ENCODE peak calls at places on chromosome 10, in eight cellular contexts. B, T, M, W, U, Z, O and F are unnamed samples. For H3K4me1, the result is how much of the 10 kb centered on the place peaks cover.

GRCh38 chr10:75941181-75941580 is 509.8 kb downstream of the LRMDA start:
- DNase-seq in B (no peak), T (no peak), M (no peak), W (no peak), U (no peak), Z (no peak), O (no peak), F (no peak)

GRCh38 chr10:48589266-48589665 is 15.6 kb downstream of the ARHGAP22 start:
- DNase-seq in B (no peak), T (no peak), M (no peak), W (no peak), U (no peak), Z (no peak), O (no peak), F (no peak)

GRCh38 chr10:4810093-4810492 is 15.9 kb upstream of the AKR1E2 start:
- DNase-seq in B (no peak), T (no peak), M (no peak), W (no peak), U (no peak), Z (no peak), O (no peak), F (no peak)

GRCh38 chr10:104345941-104346340 is 7.7 kb upstream of the ITPRIP start:
- DNase-seq in B (no peak), T (no peak), M (no peak), W (no peak), U (no peak), Z (no peak), O (no peak), F (no peak)

GRCh38 chr10:58637372-58637771 is 124.7 kb downstream of the BICC1 start:
- DNase-seq in B (no peak), T (no peak), M (no peak), W (no peak), U (peak), Z (no peak), O (no peak), F (no peak)

GRCh38 chr10:106795619-106796018 is 368.9 kb downstream of the SORCS1 start:
- DNase-seq in B (peak), T (no peak), M (no peak), W (peak), U (peak), Z (no peak), O (no peak), F (no peak)

GRCh38 chr10:79007037-79007842 is 61.5 kb upstream of the ZMIZ1 start:
- DNase-seq in B (no peak), T (no peak), M (no peak), W (peak), U (no peak), Z (peak), O (no peak), F (no peak)

GRCh38 chr10:62050941-62051433 is 149.5 kb downstream of the ARID5B start:
- DNase-seq in B (no peak), T (peak), M (no peak), W (no peak), U (peak), Z (peak), O (no peak), F (no peak)

GRCh38 chr10:125094826-125095225 is 65.5 kb downstream of the CTBP2 start:
- DNase-seq in B (no peak), T (no peak), M (peak), W (peak), U (no peak), Z (no peak), O (no peak), F (no peak)

GRCh38 chr10:113259841-113260240 is 293.0 kb upstream of the HABP2 start:
- DNase-seq in B (no peak), T (no peak), M (no peak), W (no peak), U (no peak), Z (no peak), O (no peak), F (no peak)

GRCh38 chr10:69229565-69229886 is 9.4 kb downstream of the HKDC1 start:
- DNase-seq in B (no peak), T (no peak), M (no peak), W (no peak), U (no peak), Z (no peak), O (no peak), F (no peak)

GRCh38 chr10:125029584-125030242 is 87.8 kb downstream of the ZRANB1 start:
- DNase-seq in B (no peak), T (no peak), M (no peak), W (no peak), U (no peak), Z (no peak), O (no peak), F (no peak)

GRCh38 chr10:91424016-91424415 is 13.9 kb downstream of the HECTD2 start:
- DNase-seq in B (no peak), T (no peak), M (no peak), W (no peak), U (no peak), Z (no peak), O (no peak), F (no peak)

GRCh38 chr10:34731885-34732701 is 83.0 kb downstream of the PARD3 start:
- DNase-seq in B (no peak), T (no peak), M (no peak), W (no peak), U (no peak), Z (no peak), O (no peak), F (no peak)

GRCh38 chr10:43658227-43658626 is 9.5 kb upstream of the ZNF32 start:
- DNase-seq in B (no peak), T (no peak), M (no peak), W (no peak), U (no peak), Z (no peak), O (no peak), F (no peak)

GRCh38 chr10:69096045-69096444 is 8.1 kb downstream of the SRGN start:
- DNase-seq in B (no peak), T (no peak), M (no peak), W (no peak), U (no peak), Z (no peak), O (no peak), F (no peak)

GRCh38 chr10:74021248-74022055 is 23.5 kb downstream of the VCL start:
- DNase-seq in B (no peak), T (no peak), M (no peak), W (no peak), U (peak), Z (no peak), O (no peak), F (no peak)

GRCh38 chr10:62860946-62861345 is 44.8 kb upstream of the EGR2 start:
- DNase-seq in B (peak), T (no peak), M (no peak), W (no peak), U (no peak), Z (no peak), O (no peak), F (no peak)

GRCh38 chr10:98168147-98168546 is 33.7 kb downstream of the R3HCC1L start:
- DNase-seq in B (no peak), T (no peak), M (no peak), W (no peak), U (no peak), Z (no peak), O (no peak), F (no peak)

GRCh38 chr10:9709849-9710248 is 1307.8 kb upstream of the CELF2 start:
- DNase-seq in B (no peak), T (no peak), M (no peak), W (no peak), U (no peak), Z (no peak), O (no peak), F (no peak)

DNA sequence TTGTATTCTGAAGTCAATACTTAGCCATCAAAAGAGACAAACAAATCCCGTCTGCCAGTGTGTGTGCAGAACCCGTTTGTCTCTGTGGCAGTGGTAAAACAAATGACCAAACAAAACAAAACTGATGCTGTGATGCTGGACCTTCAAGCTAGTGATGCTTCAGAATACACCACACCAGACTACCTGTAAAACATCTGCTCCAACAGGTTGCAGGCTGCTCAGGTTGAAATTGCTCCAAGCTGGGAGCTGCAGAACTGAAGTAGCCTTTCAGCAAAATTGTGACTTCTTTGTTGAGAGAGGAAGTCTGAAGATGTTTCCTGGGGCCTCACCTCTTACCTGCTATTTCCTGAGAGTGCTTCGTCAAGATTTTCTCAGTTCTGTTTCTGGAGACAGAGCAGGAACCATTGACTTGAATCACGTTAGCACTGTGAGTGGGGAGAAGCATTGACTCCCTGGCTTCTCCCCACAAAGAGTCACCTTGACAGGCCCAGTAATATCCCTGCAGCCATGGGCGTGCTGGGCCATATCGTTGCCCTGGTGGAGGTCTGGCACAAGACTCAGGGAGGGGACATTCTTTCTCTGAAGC is 80.1 kb downstream of the RBM20 start:
- DNase-seq in B (no peak), T (no peak), M (no peak), W (no peak), U (no peak), Z (no peak), O (no peak), F (no peak)
- H3K4me3 ChIP-seq in B (no peak), T (no peak), M (no peak), W (no peak), U (no peak), Z (no peak), O (no peak), F (no peak)

GRCh38 chr10:8064436-8064835 is 9.9 kb downstream of the GATA3 start:
- DNase-seq in B (no peak), T (no peak), M (no peak), W (no peak), U (no peak), Z (no peak), O (no peak), F (no peak)
- H3K4me1 ChIP-seq in B (under half), T (under half), M (under half), W (under half), U (under half), Z (under half), O (under half), F (under half)

GRCh38 chr10:1300218-1300617 is 244.0 kb downstream of the WDR37 start:
- DNase-seq in B (no peak), T (no peak), M (no peak), W (no peak), U (no peak), Z (no peak), O (no peak), F (no peak)

GRCh38 chr10:1295756-1296480 is 239.7 kb downstream of the WDR37 start:
- DNase-seq in B (no peak), T (no peak), M (no peak), W (no peak), U (no peak), Z (no peak), O (no peak), F (no peak)

GRCh38 chr10:1294748-1295147 is 238.6 kb downstream of the WDR37 start:
- DNase-seq in B (no peak), T (no peak), M (no peak), W (no peak), U (no peak), Z (no peak), O (no peak), F (no peak)

GRCh38 chr10:1299041-1299726 is 243.0 kb downstream of the WDR37 start:
- DNase-seq in B (no peak), T (no peak), M (no peak), W (no peak), U (no peak), Z (no peak), O (no peak), F (no peak)

GRCh38 chr10:1297566-1298301 is 241.5 kb downstream of the WDR37 start:
- DNase-seq in B (peak), T (no peak), M (no peak), W (no peak), U (no peak), Z (no peak), O (no peak), F (no peak)
- TF ChIP-seq CTCF in B (peak), T (no peak), M (no peak), W (no peak), U (no peak), Z (no peak), O (no peak), F (peak)

DNA sequence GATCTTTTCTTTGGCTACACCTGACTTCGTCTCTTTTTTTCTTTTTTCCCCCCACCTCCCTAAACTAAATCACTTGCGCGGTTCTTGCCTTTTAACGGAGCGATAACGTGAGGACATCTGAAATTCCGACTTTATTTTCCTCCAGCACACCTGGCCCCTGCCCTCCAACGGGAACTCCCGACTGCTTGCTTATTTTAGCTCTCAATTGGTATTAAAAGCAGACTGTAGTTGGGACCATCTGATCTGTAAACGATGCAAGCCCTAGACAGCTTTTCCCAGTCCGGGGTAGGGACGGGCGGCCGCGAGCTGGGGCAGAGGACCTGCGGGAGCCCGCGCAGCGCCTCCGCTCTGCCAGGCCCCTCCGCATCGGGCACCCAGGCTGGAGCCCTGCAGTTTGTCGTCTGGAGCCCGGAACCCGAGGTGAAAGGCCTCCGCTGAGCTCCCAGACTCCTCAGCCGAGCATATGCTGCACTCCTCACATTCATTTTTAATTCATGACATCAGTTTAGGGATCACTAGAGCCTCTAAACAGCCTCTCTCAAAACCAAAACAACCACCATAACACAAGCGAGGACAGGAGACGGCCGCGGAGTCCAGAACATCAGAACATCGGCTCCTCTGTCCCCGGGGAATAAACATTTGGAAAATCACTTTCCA is 10.0 kb upstream of the EMX2 start:
- DNase-seq in B (peak), T (no peak), M (no peak), W (peak), U (no peak), Z (no peak), O (peak), F (no peak)
- H3K4me3 ChIP-seq in B (no peak), T (no peak), M (no peak), W (no peak), U (no peak), Z (peak), O (no peak), F (no peak)

DNA sequence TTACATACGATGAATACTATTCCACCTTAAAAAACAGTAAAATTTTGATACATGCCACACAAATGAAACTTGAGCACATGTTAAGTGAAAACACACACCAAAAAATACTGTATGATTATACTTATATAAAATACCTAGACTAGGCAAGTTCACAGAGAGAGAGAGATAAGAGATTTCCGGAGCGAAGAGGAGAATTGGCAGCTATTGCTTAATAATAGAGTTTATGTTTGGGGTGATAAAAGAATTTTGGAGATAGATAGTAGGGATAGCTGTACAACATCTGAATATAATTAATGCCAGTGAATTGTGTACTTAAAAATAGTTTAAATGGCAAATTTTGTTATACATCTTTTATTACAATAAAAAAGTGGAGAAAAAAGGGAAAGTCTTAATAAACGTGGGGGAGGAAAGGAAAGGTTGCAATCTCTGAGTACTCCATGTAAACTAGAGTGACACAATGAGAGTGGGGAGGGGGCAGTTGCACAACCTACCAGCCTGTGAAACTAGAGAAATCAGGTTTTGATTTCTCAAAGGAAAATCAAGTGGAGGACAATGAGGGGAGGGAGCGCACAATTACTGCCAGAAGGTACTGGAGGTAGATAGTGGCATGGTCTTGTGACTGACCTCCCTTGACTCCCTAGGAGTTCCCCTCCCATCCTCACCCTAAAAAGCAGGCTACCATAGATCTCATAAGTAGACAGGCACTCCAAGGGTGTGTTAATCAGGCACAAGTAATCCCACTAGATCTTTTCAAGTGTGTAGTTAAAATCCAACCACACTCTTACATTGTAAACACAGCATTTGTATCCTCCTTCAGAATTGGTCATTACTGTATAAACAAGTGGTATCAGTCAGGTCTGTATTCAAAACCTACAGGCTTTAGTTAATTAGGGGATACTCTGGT is 31.6 kb upstream of the ANK3 start:
- DNase-seq in B (no peak), T (no peak), M (no peak), W (no peak), U (no peak), Z (no peak), O (no peak), F (no peak)
- H3K4me1 ChIP-seq in B (under half), T (under half), M (under half), W (under half), U (under half), Z (under half), O (under half), F (under half)

GRCh38 chr10:129498680-129499079 is 31.6 kb downstream of the MGMT start:
- DNase-seq in B (no peak), T (no peak), M (no peak), W (no peak), U (no peak), Z (no peak), O (no peak), F (no peak)
- TF ChIP-seq CTCF in B (peak), T (no peak), M (no peak), W (no peak), U (no peak), Z (no peak), O (no peak), F (no peak)

GRCh38 chr10:30058111-30058510 is 1.3 kb downstream of the JCAD start:
- DNase-seq in B (peak), T (no peak), M (no peak), W (no peak), U (no peak), Z (no peak), O (peak), F (no peak)

GRCh38 chr10:30056767-30057355 is 2.5 kb downstream of the JCAD start:
- DNase-seq in B (peak), T (no peak), M (no peak), W (no peak), U (no peak), Z (no peak), O (no peak), F (no peak)

GRCh38 chr10:30058570-30059132 is 735 bp downstream of the JCAD start:
- DNase-seq in B (peak), T (no peak), M (peak), W (no peak), U (peak), Z (peak), O (peak), F (no peak)

GRCh38 chr10:30057421-30057841 is 2.0 kb downstream of the JCAD start:
- DNase-seq in B (peak), T (no peak), M (no peak), W (no peak), U (no peak), Z (no peak), O (no peak), F (no peak)

GRCh38 chr10:30059209-30060107 is at the start of gene JCAD:
- DNase-seq in B (peak), T (no peak), M (peak), W (peak), U (peak), Z (peak), O (peak), F (no peak)
- H3K4me3 ChIP-seq in B (peak), T (peak), M (peak), W (peak), U (peak), Z (peak), O (peak), F (peak)